ENCODE peak calls at places on chromosomes 16 and 17, in eight cellular contexts. J is A549, V is D341Med, Y is AG04450, S is memory B cell, B is NCI-H1092 treated with DMSO at 0.1 percent for 48 hours, P is SK-N-SH, W is heart left ventricle. K is an unnamed sample.

GRCh38 chr16:85330694-85331188 is 218.5 kb upstream of the CIBAR2 start:
- DNase-seq in J (peak; percentile 85), V (peak; percentile 73), Y (peak; percentile 62), S (no peak), B (peak; percentile 73), P (peak; percentile 80), W (no peak), K (peak; percentile 93)

GRCh38 chr16:68287276-68288251 is 23.2 kb downstream of the SLC7A6OS start:
- DNase-seq in J (no peak), V (no peak), Y (no peak), S (no peak), B (no peak), P (no peak), W (peak; percentile 89), K (no peak)

GRCh38 chr16:54152362-54153239 is 134.0 kb downstream of the IRX3 start:
- DNase-seq in J (no peak), V (no peak), Y (no peak), S (no peak), B (no peak), P (no peak), W (no peak), K (no peak)

GRCh38 chr17:7883781-7884386 is 4.7 kb upstream of the CHD3 start:
- DNase-seq in J (peak; percentile 57), V (no peak), Y (no peak), S (no peak), B (peak; percentile 21), P (peak; percentile 55), W (no peak), K (peak; percentile 60)

GRCh38 chr16:82987767-82988166 is 361.0 kb downstream of the CDH13 start:
- DNase-seq in J (no peak), V (no peak), Y (no peak), S (no peak), B (peak; percentile 3), P (no peak), W (no peak), K (no peak)

GRCh38 chr16:86018487-86018886 is 119.5 kb downstream of the IRF8 start:
- DNase-seq in J (no peak), V (no peak), Y (no peak), S (peak; percentile 41), B (no peak), P (no peak), W (peak; percentile 69), K (peak; percentile 91)

GRCh38 chr17:37458805-37459204 is 30.9 kb upstream of the DUSP14 start:
- DNase-seq in J (no peak), V (no peak), Y (peak; percentile 23), S (no peak), B (no peak), P (no peak), W (no peak), K (no peak)

GRCh38 chr16:56932588-56933265 is 785 bp downstream of the HERPUD1 start:
- DNase-seq in J (peak; percentile 66), V (peak; percentile 53), Y (no peak), S (no peak), B (peak; percentile 66), P (peak; percentile 67), W (peak; percentile 84), K (peak; percentile 82)

GRCh38 chr16:84074721-84075120 is 32.1 kb upstream of the SLC38A8 start:
- DNase-seq in J (no peak), V (no peak), Y (no peak), S (no peak), B (no peak), P (no peak), W (peak; percentile 78), K (no peak)

GRCh38 chr16:51049678-51050378 is 101.2 kb downstream of the SALL1 start:
- DNase-seq in J (no peak), V (no peak), Y (no peak), S (no peak), B (no peak), P (no peak), W (no peak), K (no peak)

GRCh38 chr17:47844230-47844629 is 3.2 kb upstream of the SCRN2 start:
- DNase-seq in J (no peak), V (no peak), Y (no peak), S (no peak), B (no peak), P (no peak), W (no peak), K (no peak)

GRCh38 chr16:12535535-12536411 is 267.9 kb downstream of the CPPED1 start:
- DNase-seq in J (no peak), V (no peak), Y (no peak), S (no peak), B (no peak), P (no peak), W (no peak), K (peak; percentile 87)